ENCODE peak calls at places on chromosomes 13 and 19, in five cellular contexts. Z is H54, W is mesothelial cell of epicardium, B is aorta, R is GOT3. E is an unnamed sample.

GRCh38 chr19:29520390-29520789 is 5.4 kb upstream of the VSTM2B start:
- DNase-seq in Z (no peak), W (no peak), B (no peak), R (no peak), E (no peak)

GRCh38 chr19:1177322-1178114 is 3.5 kb upstream of the SBNO2 start:
- DNase-seq in Z (peak; percentile 85), W (no peak), B (peak; percentile 85), R (peak; percentile 55), E (peak; percentile 94)

GRCh38 chr13:47337781-47338507 is 441.1 kb upstream of the HTR2A start:
- DNase-seq in Z (no peak), W (no peak), B (no peak), R (no peak), E (peak; percentile 29)

GRCh38 chr13:24050292-24050711 is 110.2 kb upstream of the SPATA13 start:
- DNase-seq in Z (peak; percentile 21), W (no peak), B (peak; percentile 73), R (no peak), E (peak; percentile 50)

GRCh38 chr13:32023096-32023495 is 8.5 kb upstream of the FRY start:
- DNase-seq in Z (no peak), W (no peak), B (no peak), R (no peak), E (no peak)

GRCh38 chr13:95185851-95186250 is 115.4 kb downstream of the ABCC4 start:
- DNase-seq in Z (no peak), W (no peak), B (no peak), R (no peak), E (no peak)

GRCh38 chr13:113176292-113176691 is 17.8 kb downstream of the PROZ start:
- DNase-seq in Z (no peak), W (no peak), B (peak; percentile 64), R (no peak), E (no peak)

GRCh38 chr13:43300817-43301216 is 277.4 kb downstream of the DNAJC15 start:
- DNase-seq in Z (no peak), W (no peak), B (no peak), R (no peak), E (no peak)

GRCh38 chr13:42832341-42833153 is 51.2 kb downstream of the FAM216B start:
- DNase-seq in Z (no peak), W (no peak), B (peak; percentile 49), R (peak; percentile 22), E (peak; percentile 77)

GRCh38 chr19:46915386-46915785 is 54.6 kb downstream of the ARHGAP35 start:
- DNase-seq in Z (no peak), W (no peak), B (no peak), R (no peak), E (no peak)

GRCh38 chr19:49149652-49150105 is 5.5 kb downstream of the HRC start:
- DNase-seq in Z (no peak), W (no peak), B (peak; percentile 83), R (peak; percentile 38), E (peak; percentile 66)

GRCh38 chr13:102724923-102725322 is 30.1 kb upstream of the METTL21C start:
- DNase-seq in Z (no peak), W (no peak), B (no peak), R (no peak), E (peak; percentile 38)

E was measured in HFFc6.